ENCODE peak calls at places on chromosomes 7 and 10, in five cellular contexts. One of them, this sample, is unnamed.

GRCh38 chr7:74051629-74052410 is 23.8 kb downstream of the ELN start:
- DNase-seq in ELR: peak
- DNase-seq in T-cell: no peak
- DNase-seq in H4: peak
- DNase-seq in AG08396: no peak
- DNase-seq in this sample: no peak

GRCh38 chr10:70234668-70235447 is 1.6 kb upstream of the PPA1 start:
- DNase-seq in ELR: peak
- DNase-seq in T-cell: no peak
- DNase-seq in H4: no peak
- DNase-seq in AG08396: peak
- DNase-seq in this sample: no peak

GRCh38 chr10:26869528-26869927 is 8.8 kb upstream of the ABI1 start:
- DNase-seq in ELR: no peak
- DNase-seq in T-cell: no peak
- DNase-seq in H4: peak
- DNase-seq in AG08396: no peak
- DNase-seq in this sample: no peak

GRCh38 chr10:110002801-110003523 is 4.8 kb upstream of the ADD3 start:
- DNase-seq in ELR: no peak
- DNase-seq in T-cell: no peak
- DNase-seq in H4: no peak
- DNase-seq in AG08396: no peak
- DNase-seq in this sample: no peak

GRCh38 chr7:157004050-157004838 is 6.2 kb downstream of the MNX1 start:
- DNase-seq in ELR: peak
- DNase-seq in T-cell: no peak
- DNase-seq in H4: no peak
- DNase-seq in AG08396: no peak
- DNase-seq in this sample: no peak

GRCh38 chr10:6737758-6738463 is 157.8 kb upstream of the PRKCQ start:
- DNase-seq in ELR: peak
- DNase-seq in T-cell: no peak
- DNase-seq in H4: peak
- DNase-seq in AG08396: peak
- DNase-seq in this sample: no peak

GRCh38 chr7:91582799-91583230 is 297.7 kb downstream of the MTERF1 start:
- DNase-seq in ELR: no peak
- DNase-seq in T-cell: no peak
- DNase-seq in H4: no peak
- DNase-seq in AG08396: no peak
- DNase-seq in this sample: no peak

GRCh38 chr7:43193061-43193460 is 80.6 kb downstream of the HECW1 start:
- DNase-seq in ELR: no peak
- DNase-seq in T-cell: no peak
- DNase-seq in H4: no peak
- DNase-seq in AG08396: no peak
- DNase-seq in this sample: no peak

GRCh38 chr10:46307281-46308112 is 20.7 kb downstream of the ANTXRL start:
- DNase-seq in ELR: no peak
- DNase-seq in T-cell: no peak
- DNase-seq in H4: no peak
- DNase-seq in AG08396: no peak
- DNase-seq in this sample: no peak

GRCh38 chr10:42112331-42113157 is 525.8 kb downstream of the ZNF33B start:
- DNase-seq in ELR: no peak
- DNase-seq in T-cell: no peak
- DNase-seq in H4: no peak
- DNase-seq in AG08396: no peak
- DNase-seq in this sample: no peak

GRCh38 chr7:107860981-107861652 is 29.9 kb upstream of the DLD start:
- DNase-seq in ELR: no peak
- DNase-seq in T-cell: no peak
- DNase-seq in H4: no peak
- DNase-seq in AG08396: no peak
- DNase-seq in this sample: no peak

GRCh38 chr10:101781984-101782810 is 1.0 kb downstream of the NPM3 start:
- DNase-seq in ELR: no peak
- DNase-seq in T-cell: no peak
- DNase-seq in H4: no peak
- DNase-seq in AG08396: peak
- DNase-seq in this sample: no peak

GRCh38 chr10:44463511-44464121 is 78.7 kb upstream of the CXCL12 start:
- DNase-seq in ELR: peak
- DNase-seq in T-cell: no peak
- DNase-seq in H4: peak
- DNase-seq in AG08396: no peak
- DNase-seq in this sample: no peak

GRCh38 chr7:73373741-73374140 is 45.8 kb downstream of the FKBP6 start:
- DNase-seq in ELR: no peak
- DNase-seq in T-cell: no peak
- DNase-seq in H4: no peak
- DNase-seq in AG08396: no peak
- DNase-seq in this sample: no peak

GRCh38 chr10:49083256-49083655 is 32.1 kb downstream of the VSTM4 start:
- DNase-seq in ELR: no peak
- DNase-seq in T-cell: no peak
- DNase-seq in H4: no peak
- DNase-seq in AG08396: no peak
- DNase-seq in this sample: peak

GRCh38 chr10:132181691-132182425 is 4.9 kb upstream of the DPYSL4 start:
- DNase-seq in ELR: no peak
- DNase-seq in T-cell: no peak
- DNase-seq in H4: no peak
- DNase-seq in AG08396: no peak
- DNase-seq in this sample: no peak

GRCh38 chr10:79436066-79436849 is 9.2 kb downstream of the ZCCHC24 start:
- DNase-seq in ELR: no peak
- DNase-seq in T-cell: no peak
- DNase-seq in H4: no peak
- DNase-seq in AG08396: no peak
- DNase-seq in this sample: no peak

GRCh38 chr10:50326757-50327701 is 75.7 kb upstream of the ASAH2 start:
- DNase-seq in ELR: peak
- DNase-seq in T-cell: no peak
- DNase-seq in H4: peak
- DNase-seq in AG08396: peak
- DNase-seq in this sample: peak

GRCh38 chr10:12419279-12419847 is 70.0 kb downstream of the CAMK1D start:
- DNase-seq in ELR: peak
- DNase-seq in T-cell: no peak
- DNase-seq in H4: peak
- DNase-seq in AG08396: peak
- DNase-seq in this sample: no peak

GRCh38 chr7:157266272-157266671 is 70.5 kb upstream of the DNAJB6 start:
- DNase-seq in ELR: peak
- DNase-seq in T-cell: no peak
- DNase-seq in H4: no peak
- DNase-seq in AG08396: no peak
- DNase-seq in this sample: no peak

GRCh38 chr10:43377393-43377883 is 6.0 kb downstream of the FXYD4 start:
- DNase-seq in ELR: no peak
- DNase-seq in T-cell: no peak
- DNase-seq in H4: no peak
- DNase-seq in AG08396: no peak
- DNase-seq in this sample: no peak

GRCh38 chr10:116001266-116001857 is 271.6 kb downstream of the GFRA1 start:
- DNase-seq in ELR: no peak
- DNase-seq in T-cell: no peak
- DNase-seq in H4: no peak
- DNase-seq in AG08396: no peak
- DNase-seq in this sample: peak

GRCh38 chr10:43204394-43204942 is 62.4 kb downstream of the RASGEF1A start:
- DNase-seq in ELR: no peak
- DNase-seq in T-cell: no peak
- DNase-seq in H4: no peak
- DNase-seq in AG08396: no peak
- DNase-seq in this sample: no peak

GRCh38 chr7:44881610-44882009 is 3.7 kb downstream of the PURB start:
- DNase-seq in ELR: peak
- DNase-seq in T-cell: no peak
- DNase-seq in H4: peak
- DNase-seq in AG08396: peak
- DNase-seq in this sample: no peak

GRCh38 chr10:43420369-43421200 is 11.6 kb upstream of the HNRNPF start:
- DNase-seq in ELR: peak
- DNase-seq in T-cell: peak
- DNase-seq in H4: peak
- DNase-seq in AG08396: peak
- DNase-seq in this sample: peak

GRCh38 chr7:36726806-36727503 is 2.7 kb upstream of the AOAH start:
- DNase-seq in ELR: no peak
- DNase-seq in T-cell: no peak
- DNase-seq in H4: no peak
- DNase-seq in AG08396: no peak
- DNase-seq in this sample: no peak

GRCh38 chr10:43230909-43231522 is 35.8 kb downstream of the RASGEF1A start:
- DNase-seq in ELR: no peak
- DNase-seq in T-cell: peak
- DNase-seq in H4: no peak
- DNase-seq in AG08396: no peak
- DNase-seq in this sample: no peak

GRCh38 chr10:132174237-132174636 is 12.5 kb upstream of the DPYSL4 start:
- DNase-seq in ELR: no peak
- DNase-seq in T-cell: no peak
- DNase-seq in H4: no peak
- DNase-seq in AG08396: no peak
- DNase-seq in this sample: no peak

GRCh38 chr7:2376351-2377154 is 21.9 kb downstream of the EIF3B start:
- DNase-seq in ELR: no peak
- DNase-seq in T-cell: no peak
- DNase-seq in H4: no peak
- DNase-seq in AG08396: no peak
- DNase-seq in this sample: no peak

GRCh38 chr10:31315453-31315852 is 3.6 kb upstream of the ZEB1 start:
- DNase-seq in ELR: peak
- DNase-seq in T-cell: no peak
- DNase-seq in H4: no peak
- DNase-seq in AG08396: peak
- DNase-seq in this sample: no peak